ENCODE peak calls at places on chromosomes 5 and 9, in ten cellular contexts. T, W, Y, K, X, B, A, C, Q and S are unnamed samples.

GRCh38 chr5:149552761-149553160 is 1.5 kb upstream of the CSNK1A1 start:
- DNase-seq in K (no peak), C (no peak), W (no peak), T (no peak), X (no peak), Y (no peak), B (no peak), A (no peak), Q (no peak), S (no peak)

GRCh38 chr5:148290271-148291195 is 21.7 kb upstream of the SPINK7 start:
- DNase-seq in Y (no peak), A (no peak), B (no peak), Q (no peak), T (no peak), W (peak), C (no peak), X (peak), K (peak), S (peak)

GRCh38 chr9:138117101-138117750 is 239.6 kb downstream of the CACNA1B start:
- DNase-seq in Y (no peak), Q (no peak), X (no peak), A (no peak), T (no peak), B (no peak), K (no peak), W (no peak), C (no peak), S (no peak)

GRCh38 chr9:124493218-124493617 is 14.0 kb downstream of the NR5A1 start:
- DNase-seq in Y (no peak), T (no peak), B (no peak), Q (no peak), A (no peak), C (no peak), X (no peak), W (no peak), K (no peak), S (no peak)

GRCh38 chr9:74172874-74173273 is 324.3 kb upstream of the RORB start:
- DNase-seq in B (no peak), Q (no peak), W (peak), A (no peak), Y (no peak), X (no peak), C (no peak), K (no peak), T (no peak), S (no peak)

GRCh38 chr5:172758077-172758835 is 12.7 kb downstream of the DUSP1 start:
- DNase-seq in A (no peak), B (no peak), Y (no peak), Q (no peak), C (no peak), T (no peak), X (no peak), W (peak), K (no peak), S (peak)

GRCh38 chr5:89498699-89499098 is 615.7 kb upstream of the MEF2C start:
- DNase-seq in Y (no peak), T (no peak), K (no peak), C (no peak), Q (no peak), X (no peak), W (no peak), B (no peak), A (no peak), S (no peak)

GRCh38 chr9:121551985-121552753 is 52.5 kb upstream of the GGTA1 start:
- DNase-seq in K (no peak), C (no peak), T (no peak), A (no peak), X (no peak), W (peak), Y (no peak), B (no peak), Q (no peak), S (no peak)

GRCh38 chr9:122226758-122227575 is 1.8 kb downstream of the LHX6 start:
- DNase-seq in Q (no peak), K (peak), B (no peak), A (no peak), X (no peak), T (no peak), Y (no peak), W (no peak), C (no peak), S (no peak)

GRCh38 chr5:67058998-67059746 is 137.4 kb downstream of the CD180 start:
- DNase-seq in C (no peak), K (no peak), Q (no peak), B (no peak), A (no peak), X (no peak), W (no peak), T (no peak), Y (no peak), S (no peak)

GRCh38 chr5:17951392-17952169 is 317.3 kb downstream of the TAF11L14 start:
- DNase-seq in C (no peak), Q (no peak), T (no peak), A (no peak), Y (no peak), W (no peak), B (no peak), X (peak), K (peak), S (peak)

GRCh38 chr9:81080900-81081299 is 608.4 kb downstream of the TLE1 start:
- DNase-seq in C (no peak), K (no peak), W (no peak), Q (no peak), A (no peak), Y (no peak), T (no peak), B (no peak), X (no peak), S (no peak)

GRCh38 chr5:168991991-168992390 is 308.9 kb downstream of the SLIT3 start:
- DNase-seq in C (no peak), K (no peak), A (no peak), Y (no peak), W (no peak), Q (no peak), X (no peak), B (no peak), T (no peak), S (no peak)

GRCh38 chr9:72509053-72509452 is 12.4 kb upstream of the TMC1 start:
- DNase-seq in K (no peak), Y (no peak), C (no peak), W (no peak), A (no peak), X (no peak), Q (no peak), T (no peak), B (no peak), S (peak)

GRCh38 chr9:36399980-36400331 is at the start of gene RNF38:
- DNase-seq in B (peak), X (no peak), Y (no peak), T (no peak), K (no peak), A (no peak), C (no peak), Q (no peak), W (no peak), S (no peak)

GRCh38 chr5:40386293-40386692 is 293.4 kb upstream of the PTGER4 start:
- DNase-seq in Q (no peak), T (no peak), K (no peak), A (peak), Y (no peak), X (no peak), B (no peak), W (peak), C (no peak), S (peak)

GRCh38 chr9:98854206-98854756 is 46.8 kb downstream of the GALNT12 start:
- DNase-seq in K (peak), Y (no peak), T (no peak), W (no peak), C (no peak), X (no peak), B (no peak), A (no peak), Q (no peak), S (no peak)